ENCODE peak calls at places on chromosome 19, in six cellular contexts. K, G, J, P, L and Y are unnamed samples.

GRCh38 chr19:49243129-49243528 is 81.9 kb downstream of the SLC6A16 start:
- DNase-seq in K (no peak), G (peak; percentile 6), J (no peak), P (no peak), L (no peak), Y (no peak)

GRCh38 chr19:491146-491741 is 5.0 kb upstream of the MADCAM1 start:
- DNase-seq in K (no peak), G (no peak), J (no peak), P (no peak), L (no peak), Y (no peak)

GRCh38 chr19:13859361-13859880 is 17.5 kb upstream of the NANOS3 start:
- DNase-seq in K (no peak), G (no peak), J (no peak), P (no peak), L (no peak), Y (no peak)

GRCh38 chr19:35716985-35717664 is 678 bp upstream of the KMT2B start:
- DNase-seq in K (peak; percentile 92), G (peak; percentile 98), J (peak; percentile 83), P (peak; percentile 97), L (peak; percentile 33), Y (peak; percentile 84)

GRCh38 chr19:48968179-48968661 is 3.1 kb downstream of the FTL start:
- DNase-seq in K (no peak), G (no peak), J (no peak), P (peak; percentile 64), L (no peak), Y (no peak)

GRCh38 chr19:50725218-50725931 is 2.2 kb downstream of the CLEC11A start:
- DNase-seq in K (no peak), G (no peak), J (no peak), P (no peak), L (no peak), Y (no peak)

GRCh38 chr19:50890422-50891252 is 17.4 kb downstream of the KLK2 start:
- DNase-seq in K (no peak), G (no peak), J (no peak), P (no peak), L (no peak), Y (no peak)

GRCh38 chr19:33444993-33445751 is 71.7 kb downstream of the CEBPG start:
- DNase-seq in K (no peak), G (peak; percentile 19), J (no peak), P (peak; percentile 25), L (no peak), Y (no peak)

GRCh38 chr19:48735031-48735615 is 5.3 kb downstream of the RASIP1 start:
- DNase-seq in K (no peak), G (peak; percentile 69), J (no peak), P (no peak), L (no peak), Y (no peak)

GRCh38 chr19:40776966-40777794 is 867 bp upstream of the RAB4B start:
- DNase-seq in K (peak; percentile 81), G (peak; percentile 98), J (peak; percentile 92), P (peak; percentile 86), L (peak; percentile 78), Y (peak; percentile 80)

GRCh38 chr19:46374526-46375475 is 27.9 kb downstream of the PPP5C start:
- DNase-seq in K (no peak), G (no peak), J (no peak), P (peak; percentile 36), L (no peak), Y (no peak)

GRCh38 chr19:5337886-5338595 is 2.6 kb downstream of the PTPRS start:
- DNase-seq in K (no peak), G (no peak), J (no peak), P (no peak), L (no peak), Y (no peak)

GRCh38 chr19:5339950-5340636 is 519 bp downstream of the PTPRS start:
- DNase-seq in K (no peak), G (no peak), J (no peak), P (no peak), L (no peak), Y (no peak)

GRCh38 chr19:5339470-5339949 is 1.1 kb downstream of the PTPRS start:
- DNase-seq in K (no peak), G (no peak), J (no peak), P (no peak), L (no peak), Y (no peak)

GRCh38 chr19:5337126-5337525 is 3.5 kb downstream of the PTPRS start:
- DNase-seq in K (no peak), G (no peak), J (no peak), P (no peak), L (no peak), Y (no peak)

GRCh38 chr19:5338661-5339469 is 1.7 kb downstream of the PTPRS start:
- DNase-seq in K (no peak), G (no peak), J (no peak), P (no peak), L (no peak), Y (no peak)
- TF ChIP-seq CTCF in K (no peak), G (no peak), J (no peak), P (no peak), L (no peak), Y (no peak)

GRCh38 chr19:3683866-3684816 is 16.1 kb downstream of the PIP5K1C start:
- DNase-seq in K (no peak), G (no peak), J (no peak), P (no peak), L (no peak), Y (no peak)

GRCh38 chr19:3682741-3683404 is 17.4 kb downstream of the PIP5K1C start:
- DNase-seq in K (no peak), G (no peak), J (no peak), P (no peak), L (no peak), Y (no peak)

GRCh38 chr19:3683405-3683865 is 16.8 kb downstream of the PIP5K1C start:
- DNase-seq in K (no peak), G (no peak), J (no peak), P (no peak), L (no peak), Y (no peak)

GRCh38 chr19:3687393-3687773 is 12.9 kb downstream of the PIP5K1C start:
- DNase-seq in K (no peak), G (no peak), J (no peak), P (no peak), L (no peak), Y (no peak)

GRCh38 chr19:3684817-3685410 is 15.4 kb downstream of the PIP5K1C start:
- DNase-seq in K (no peak), G (no peak), J (no peak), P (no peak), L (no peak), Y (no peak)
- TF ChIP-seq CTCF in K (no peak), G (no peak), J (no peak), P (no peak), L (no peak), Y (no peak)

DNA sequence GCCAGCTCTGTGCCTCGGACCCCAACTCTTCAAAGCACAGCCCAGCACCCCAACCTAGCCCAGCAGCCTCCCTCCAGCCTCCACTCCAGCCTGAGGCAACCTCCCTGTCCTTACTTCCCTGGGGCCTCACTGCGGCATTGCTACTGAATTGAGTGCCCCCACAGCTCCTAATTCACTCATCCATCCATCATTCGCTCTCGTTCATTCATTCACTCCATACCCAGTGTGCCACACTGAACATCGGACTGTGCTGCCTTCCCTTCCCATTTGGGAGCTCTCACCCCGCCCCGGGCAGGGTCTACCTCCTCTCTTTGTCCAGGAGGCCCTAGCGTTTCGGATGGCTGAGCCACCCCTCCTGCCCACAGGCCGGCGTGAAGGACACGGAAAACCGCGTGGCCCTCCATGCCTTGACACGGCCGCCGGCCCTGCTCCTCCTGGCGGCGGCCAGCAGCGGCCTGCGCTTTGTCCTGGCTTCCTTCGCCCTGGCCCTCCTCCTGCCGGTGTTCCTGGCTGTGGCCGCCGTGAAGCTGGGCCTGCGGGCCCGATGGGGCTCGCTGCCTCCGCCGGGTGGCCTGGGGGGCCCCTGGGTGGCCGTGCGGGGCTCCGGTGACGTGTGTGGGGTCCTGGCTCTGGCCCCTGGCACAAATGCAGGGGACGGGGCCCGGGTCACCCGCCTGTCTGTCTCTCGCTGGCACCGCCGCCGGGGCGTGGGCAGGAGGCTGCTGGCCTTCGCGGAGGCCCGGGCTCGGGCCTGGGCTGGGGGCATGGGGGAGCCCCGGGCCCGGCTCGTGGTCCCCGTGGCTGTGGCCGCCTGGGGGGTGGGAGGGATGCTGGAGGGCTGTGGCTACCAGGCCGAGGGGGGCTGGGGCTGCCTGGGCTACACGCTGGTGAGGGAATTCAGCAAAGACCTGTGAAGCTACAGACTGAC is 1.3 kb downstream of the NAT14 start:
- DNase-seq in K (no peak), G (no peak), J (no peak), P (no peak), L (no peak), Y (no peak)
- TF ChIP-seq CTCF in K (no peak), G (no peak), J (no peak), P (no peak), L (peak; percentile 64), Y (peak; percentile 19)

DNA sequence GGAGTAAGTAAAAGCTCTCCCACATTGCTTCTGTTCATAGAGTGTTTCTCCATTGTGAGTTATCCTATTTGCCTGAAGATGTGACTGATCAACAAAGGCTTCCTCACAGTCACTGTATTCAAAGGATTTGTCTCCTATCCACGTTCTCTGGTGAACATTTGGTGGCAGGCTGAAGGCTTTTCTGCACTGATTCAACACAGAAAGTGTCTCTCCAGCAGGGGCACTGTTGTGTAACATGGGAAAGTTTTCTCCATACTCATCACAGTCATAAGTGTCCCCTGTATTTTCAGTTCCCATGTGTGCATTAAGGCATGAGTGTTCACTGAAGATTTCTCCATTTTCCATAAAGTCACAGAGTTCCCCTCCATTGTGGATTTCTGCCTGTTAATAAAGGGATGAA is 17.6 kb downstream of the ZNF121 start:
- DNase-seq in K (no peak), G (no peak), J (no peak), P (no peak), L (no peak), Y (no peak)
- TF ChIP-seq CTCF in K (no peak), G (no peak), J (no peak), P (no peak), L (no peak), Y (no peak)

GRCh38 chr19:2061936-2062729 is 11.1 kb upstream of the MKNK2 start:
- DNase-seq in K (no peak), G (no peak), J (no peak), P (peak; percentile 65), L (no peak), Y (no peak)
- TF ChIP-seq CTCF in K (no peak), G (no peak), J (no peak), P (no peak), L (no peak), Y (no peak)

DNA sequence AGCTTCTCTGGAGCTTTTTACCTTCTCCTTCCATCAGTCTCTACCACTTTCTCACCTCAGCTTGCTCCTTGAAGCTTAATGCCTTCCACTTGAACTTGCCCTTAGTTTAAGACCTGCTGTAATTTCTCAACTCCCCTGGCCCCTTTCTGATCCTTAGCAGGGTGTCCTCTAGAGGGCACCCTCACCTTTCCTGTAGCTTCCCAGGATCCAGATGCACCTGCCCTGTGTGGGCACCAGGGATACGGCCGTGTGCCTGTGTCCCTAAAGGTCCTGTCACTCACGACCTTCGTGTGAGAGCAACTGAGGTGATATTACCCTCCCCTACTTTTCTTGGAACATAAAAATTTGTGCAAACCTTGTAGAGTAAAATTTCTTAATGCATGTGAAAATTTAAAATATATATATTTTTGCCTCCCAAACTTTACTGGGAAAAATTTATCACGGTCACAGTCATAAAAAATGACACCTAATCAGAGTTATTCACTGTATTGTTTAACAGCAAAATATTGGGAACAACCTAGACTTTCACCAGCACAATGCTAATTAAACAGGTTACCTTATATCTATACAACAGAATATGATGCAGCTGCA is 46.4 kb downstream of the PSG3 start:
- DNase-seq in K (no peak), G (no peak), J (peak; percentile 11), P (peak; percentile 47), L (no peak), Y (peak; percentile 2)
- TF ChIP-seq CTCF in K (no peak), G (no peak), J (peak; percentile 79), P (peak; percentile 56), L (peak; percentile 85), Y (peak; percentile 82)

GRCh38 chr19:8697671-8698432 is 743 bp downstream of the ACTL9 start:
- DNase-seq in K (no peak), G (no peak), J (no peak), P (no peak), L (no peak), Y (no peak)
- TF ChIP-seq CTCF in K (no peak), G (no peak), J (no peak), P (no peak), L (no peak), Y (no peak)